ENCODE peak calls at places on chromosomes 2 and 18, in six cellular contexts. W, Y, S, I, U and A are unnamed samples.

GRCh38 chr18:48743046-48743445 is 204.2 kb downstream of the CTIF start:
- DNase-seq in I (peak; percentile 38), Y (no peak), W (no peak), S (no peak), U (no peak), A (no peak)

GRCh38 chr18:63074987-63075404 is 244.6 kb downstream of the BCL2 start:
- DNase-seq in Y (no peak), U (peak; percentile 68), I (peak; percentile 46), W (peak; percentile 15), S (peak; percentile 72), A (peak; percentile 52)

GRCh38 chr2:99088017-99088416 is 53.5 kb upstream of the C2orf15 start:
- DNase-seq in S (no peak), W (no peak), Y (no peak), I (no peak), U (peak; percentile 15), A (no peak)

GRCh38 chr2:112637289-112637660 is 8.5 kb upstream of the SLC20A1 start:
- DNase-seq in S (no peak), I (no peak), W (no peak), U (no peak), Y (no peak), A (no peak)

GRCh38 chr2:8197101-8197500 is 484.8 kb upstream of the ID2 start:
- DNase-seq in U (no peak), I (no peak), S (no peak), W (no peak), Y (no peak), A (no peak)

GRCh38 chr2:45114221-45114955 is 105.1 kb upstream of the SIX2 start:
- DNase-seq in I (no peak), W (no peak), S (no peak), U (no peak), Y (no peak), A (no peak)

GRCh38 chr18:50091495-50092249 is 103.3 kb downstream of the MYO5B start:
- DNase-seq in I (no peak), U (no peak), Y (no peak), W (no peak), S (no peak), A (no peak)

GRCh38 chr18:67742525-67742924 is 226.0 kb upstream of the DSEL start:
- DNase-seq in Y (no peak), U (no peak), I (no peak), S (no peak), W (no peak), A (no peak)

GRCh38 chr2:147739531-147739930 is 105.3 kb upstream of the ACVR2A start:
- DNase-seq in W (no peak), S (no peak), I (peak; percentile 5), U (no peak), Y (no peak), A (no peak)

GRCh38 chr2:19126281-19126680 is 232.1 kb downstream of the OSR1 start:
- DNase-seq in W (no peak), Y (no peak), I (peak; percentile 18), S (no peak), U (no peak), A (no peak)

GRCh38 chr18:47163241-47163640 is 12.9 kb downstream of the IER3IP1 start:
- DNase-seq in Y (no peak), W (no peak), U (peak; percentile 58), I (peak; percentile 91), S (peak; percentile 24), A (no peak)

GRCh38 chr2:85476624-85477023 is 58.1 kb downstream of the SH2D6 start:
- DNase-seq in Y (no peak), I (no peak), W (no peak), S (no peak), U (no peak), A (no peak)

GRCh38 chr2:20076757-20077156 is 25.3 kb upstream of the LAPTM4A start:
- DNase-seq in S (no peak), W (no peak), Y (no peak), U (no peak), I (no peak), A (no peak)

GRCh38 chr2:108565778-108566375 is 31.6 kb downstream of the LIMS1 start:
- DNase-seq in I (no peak), S (no peak), U (no peak), Y (no peak), W (no peak), A (no peak)

GRCh38 chr2:27489498-27490397 is at the start of gene IFT172:
- DNase-seq in W (peak; percentile 96), S (peak; percentile 98), U (peak; percentile 94), I (peak; percentile 99), Y (peak; percentile 79), A (peak; percentile 98)

GRCh38 chr18:29176681-29177080 is 999.8 kb upstream of the CDH2 start:
- DNase-seq in Y (no peak), I (no peak), U (no peak), W (no peak), S (no peak), A (no peak)

GRCh38 chr18:1668284-1668683 is 763.6 kb downstream of the ADCYAP1 start:
- DNase-seq in S (no peak), I (no peak), U (no peak), Y (no peak), W (no peak), A (no peak)

GRCh38 chr2:28601612-28602011 is 105.8 kb downstream of the PLB1 start:
- DNase-seq in I (no peak), S (no peak), Y (no peak), W (no peak), U (no peak), A (no peak)

GRCh38 chr2:237742191-237742590 is 56.4 kb upstream of the RBM44 start:
- DNase-seq in I (no peak), Y (no peak), S (no peak), U (no peak), W (no peak), A (no peak)

GRCh38 chr2:85353876-85354285 is 447 bp downstream of the RETSAT start:
- DNase-seq in S (peak; percentile 11), U (no peak), W (no peak), I (peak; percentile 28), Y (no peak), A (peak; percentile 69)

GRCh38 chr2:169983506-169983905 is 156.3 kb downstream of the UBR3 start:
- DNase-seq in U (no peak), I (no peak), Y (no peak), W (no peak), S (no peak), A (no peak)

GRCh38 chr2:173982918-173983317 is 17.7 kb upstream of the SP3 start:
- DNase-seq in S (no peak), W (no peak), I (peak; percentile 91), U (no peak), Y (no peak), A (peak; percentile 42)

GRCh38 chr18:6855767-6856166 is 126.3 kb downstream of the ARHGAP28 start:
- DNase-seq in S (no peak), W (no peak), I (no peak), U (no peak), Y (no peak), A (no peak)

GRCh38 chr2:207505728-207506127 is 24.0 kb upstream of the CREB1 start:
- DNase-seq in U (no peak), I (peak; percentile 94), W (no peak), S (peak; percentile 42), Y (no peak), A (peak; percentile 49)

GRCh38 chr18:43744960-43745740 is 467.9 kb upstream of the SYT4 start:
- DNase-seq in W (no peak), S (no peak), I (no peak), Y (no peak), U (no peak), A (no peak)

GRCh38 chr18:79451237-79452125 is 55.8 kb downstream of the NFATC1 start:
- DNase-seq in S (no peak), Y (no peak), U (no peak), I (no peak), W (no peak), A (no peak)

GRCh38 chr18:22283397-22283796 is 114.0 kb downstream of the GATA6 start:
- DNase-seq in I (peak; percentile 14), U (no peak), S (no peak), Y (no peak), W (no peak), A (no peak)

GRCh38 chr2:100350661-100351185 is 28.4 kb upstream of the LONRF2 start:
- DNase-seq in S (no peak), I (no peak), U (no peak), Y (no peak), W (no peak), A (no peak)

GRCh38 chr2:26772064-26773001 is 8.2 kb downstream of the SLC35F6 start:
- DNase-seq in W (no peak), I (peak; percentile 41), U (no peak), S (no peak), Y (no peak), A (peak; percentile 77)

GRCh38 chr2:102166189-102166845 is 20.5 kb upstream of the IL1RL2 start:
- DNase-seq in Y (no peak), I (peak; percentile 66), S (no peak), U (no peak), W (no peak), A (no peak)

GRCh38 chr2:223486741-223487140 is 115.4 kb downstream of the SCG2 start:
- DNase-seq in Y (no peak), I (no peak), W (no peak), U (no peak), S (no peak), A (no peak)

GRCh38 chr2:2912731-2913130 is 464.9 kb downstream of the EIPR1 start:
- DNase-seq in Y (no peak), I (no peak), U (no peak), S (no peak), W (no peak), A (no peak)

GRCh38 chr2:47033102-47033880 is 117.7 kb upstream of the MCFD2 start:
- DNase-seq in I (no peak), S (no peak), U (no peak), Y (no peak), W (no peak), A (no peak)

GRCh38 chr2:68751397-68752339 is 17.1 kb downstream of the ARHGAP25 start:
- DNase-seq in U (peak; percentile 45), I (peak; percentile 87), S (peak; percentile 87), W (peak; percentile 77), Y (peak; percentile 50), A (peak; percentile 82)

GRCh38 chr2:226759768-226760167 is 39.9 kb downstream of the IRS1 start:
- DNase-seq in W (no peak), S (no peak), I (no peak), U (no peak), Y (no peak), A (no peak)

GRCh38 chr2:70068119-70068518 is 19.2 kb upstream of the PCBP1 start:
- DNase-seq in S (no peak), U (no peak), I (no peak), W (no peak), Y (no peak), A (no peak)

GRCh38 chr2:21317131-21317530 is 193.4 kb downstream of the TDRD15 start:
- DNase-seq in U (no peak), W (no peak), Y (peak; percentile 3), I (peak; percentile 21), S (peak; percentile 5), A (peak; percentile 28)

GRCh38 chr18:49238433-49239042 is 221.9 kb downstream of the DYM start:
- DNase-seq in Y (no peak), W (no peak), U (no peak), S (no peak), I (no peak), A (no peak)